ENCODE peak calls at places on chromosomes 11 and 22, in eight cellular contexts. M is mucosa of gallbladder, D is A549, T is BE2C, V is Calu3, J is ureter, I is AG08396, Z is HTR-8/SVneo. Q is an unnamed sample.
A peak's percentile ranks its signal among the peaks of the same experiment; 100 is the strongest.

GRCh38 chr22:50105529-50106100 is 15.8 kb downstream of the MOV10L1 start:
- DNase-seq in M (no peak), D (no peak), T (no peak), V (no peak), J (peak; percentile 59), I (no peak), Z (no peak), Q (peak; percentile 60)

GRCh38 chr11:76408171-76408965 is 27.2 kb downstream of the GVQW3 start:
- DNase-seq in M (no peak), D (no peak), T (peak; percentile 69), V (no peak), J (no peak), I (no peak), Z (no peak), Q (no peak)

GRCh38 chr11:38791346-38791961 is 2193.4 kb upstream of the RAG2 start:
- DNase-seq in M (peak; percentile 46), D (peak; percentile 62), T (peak; percentile 51), V (peak; percentile 56), J (no peak), I (peak; percentile 51), Z (peak; percentile 52), Q (no peak)

GRCh38 chr11:78363018-78363619 is 54.5 kb downstream of the GAB2 start:
- DNase-seq in M (no peak), D (no peak), T (no peak), V (no peak), J (no peak), I (no peak), Z (no peak), Q (no peak)

GRCh38 chr11:115911656-115912055 is 407.4 kb upstream of the CADM1 start:
- DNase-seq in M (no peak), D (no peak), T (peak; percentile 62), V (no peak), J (no peak), I (no peak), Z (no peak), Q (no peak)

GRCh38 chr22:49930596-49931412 is 12.4 kb downstream of the CRELD2 start:
- DNase-seq in M (peak; percentile 86), D (peak; percentile 77), T (peak; percentile 81), V (peak; percentile 91), J (peak; percentile 86), I (peak; percentile 78), Z (peak; percentile 87), Q (peak; percentile 66)

GRCh38 chr11:1297011-1297575 is 12.3 kb downstream of the TOLLIP start:
- DNase-seq in M (no peak), D (no peak), T (no peak), V (no peak), J (no peak), I (no peak), Z (no peak), Q (no peak)

GRCh38 chr11:63813563-63814382 is 517 bp downstream of the SPINDOC start:
- DNase-seq in M (peak; percentile 29), D (peak; percentile 39), T (peak; percentile 46), V (peak; percentile 44), J (peak; percentile 65), I (peak; percentile 69), Z (peak; percentile 37), Q (peak; percentile 17)

GRCh38 chr11:87284306-87284705 is 246.6 kb downstream of the TMEM135 start:
- DNase-seq in M (no peak), D (no peak), T (no peak), V (no peak), J (no peak), I (no peak), Z (no peak), Q (no peak)

GRCh38 chr11:71080239-71081097 is 171.9 kb downstream of the SHANK2 start:
- DNase-seq in M (peak; percentile 63), D (peak; percentile 87), T (peak; percentile 82), V (peak; percentile 59), J (peak; percentile 68), I (peak; percentile 77), Z (peak; percentile 68), Q (peak; percentile 16)

GRCh38 chr11:15655552-15655951 is 540.8 kb downstream of the INSC start:
- DNase-seq in M (peak; percentile 53), D (no peak), T (no peak), V (peak; percentile 35), J (no peak), I (no peak), Z (no peak), Q (no peak)

GRCh38 chr11:62430350-62430749 is 11.5 kb downstream of the SCGB1A1 start:
- DNase-seq in M (no peak), D (no peak), T (no peak), V (no peak), J (no peak), I (no peak), Z (no peak), Q (no peak)

GRCh38 chr11:126573325-126574076 is 218.0 kb downstream of the ST3GAL4 start:
- DNase-seq in M (no peak), D (no peak), T (no peak), V (no peak), J (no peak), I (no peak), Z (no peak), Q (no peak)

GRCh38 chr22:50696251-50696798 is 23.7 kb downstream of the SHANK3 start:
- DNase-seq in M (no peak), D (no peak), T (peak; percentile 20), V (no peak), J (no peak), I (no peak), Z (no peak), Q (no peak)

GRCh38 chr11:107988397-107989158 is 20.1 kb upstream of the CUL5 start:
- DNase-seq in M (no peak), D (no peak), T (no peak), V (no peak), J (no peak), I (no peak), Z (no peak), Q (no peak)

GRCh38 chr22:50699754-50700386 is 27.2 kb downstream of the SHANK3 start:
- DNase-seq in M (no peak), D (no peak), T (peak; percentile 13), V (no peak), J (no peak), I (no peak), Z (no peak), Q (no peak)

GRCh38 chr22:37237371-37238268 is 6.4 kb downstream of the RAC2 start:
- DNase-seq in M (no peak), D (no peak), T (no peak), V (no peak), J (no peak), I (no peak), Z (no peak), Q (no peak)

GRCh38 chr22:20610243-20610686 is 102.9 kb downstream of the MED15 start:
- DNase-seq in M (no peak), D (no peak), T (no peak), V (no peak), J (no peak), I (no peak), Z (no peak), Q (no peak)

GRCh38 chr22:43077121-43077877 is 11.9 kb downstream of the TTLL1 start:
- DNase-seq in M (no peak), D (no peak), T (no peak), V (no peak), J (no peak), I (no peak), Z (no peak), Q (no peak)

GRCh38 chr11:117874253-117874909 is 2.1 kb downstream of the FXYD6 start:
- DNase-seq in M (no peak), D (no peak), T (no peak), V (no peak), J (no peak), I (no peak), Z (no peak), Q (no peak)

GRCh38 chr22:37223965-37224551 is 11.8 kb upstream of the SSTR3 start:
- DNase-seq in M (no peak), D (no peak), T (no peak), V (no peak), J (no peak), I (no peak), Z (no peak), Q (no peak)

GRCh38 chr22:24807284-24807950 is 1.4 kb downstream of the SGSM1 start:
- DNase-seq in M (peak; percentile 37), D (peak; percentile 22), T (peak; percentile 44), V (no peak), J (no peak), I (no peak), Z (no peak), Q (no peak)

GRCh38 chr22:19429950-19430889 is 1.3 kb downstream of the HIRA start:
- DNase-seq in M (no peak), D (peak; percentile 4), T (peak; percentile 53), V (no peak), J (no peak), I (peak; percentile 70), Z (no peak), Q (no peak)

GRCh38 chr11:35464308-35464707 is 45.0 kb upstream of the SLC1A2 start:
- DNase-seq in M (no peak), D (no peak), T (no peak), V (no peak), J (no peak), I (no peak), Z (no peak), Q (no peak)

GRCh38 chr22:48837341-48837935 is 990.2 kb downstream of the BRD1 start:
- DNase-seq in M (no peak), D (no peak), T (no peak), V (no peak), J (no peak), I (no peak), Z (no peak), Q (no peak)

GRCh38 chr22:35116817-35117216 is 50.9 kb downstream of the ISX start:
- DNase-seq in M (no peak), D (no peak), T (no peak), V (peak; percentile 7), J (no peak), I (no peak), Z (no peak), Q (no peak)

GRCh38 chr22:38923463-38924196 is 33.8 kb upstream of the APOBEC3A start:
- DNase-seq in M (peak; percentile 81), D (peak; percentile 93), T (peak; percentile 91), V (peak; percentile 87), J (peak; percentile 84), I (peak; percentile 91), Z (peak; percentile 87), Q (no peak)

GRCh38 chr11:6303657-6304056 is 16.6 kb downstream of the CAVIN3 start:
- DNase-seq in M (no peak), D (no peak), T (no peak), V (no peak), J (no peak), I (no peak), Z (no peak), Q (no peak)

GRCh38 chr11:93740031-93740801 is 1.1 kb downstream of the TAF1D start:
- DNase-seq in M (no peak), D (peak; percentile 25), T (no peak), V (peak; percentile 64), J (no peak), I (peak; percentile 26), Z (peak; percentile 30), Q (no peak)

GRCh38 chr11:70524096-70524922 is 126.0 kb downstream of the CTTN start:
- DNase-seq in M (no peak), D (no peak), T (peak; percentile 21), V (no peak), J (no peak), I (no peak), Z (peak; percentile 55), Q (no peak)